ENCODE peak calls at places on chromosomes 4 and X, in seven cellular contexts. K, P, Q, R, V, G and N are unnamed samples.

GRCh38 chrX:76919761-76920160 is 492.3 kb downstream of the MAGEE1 start:
- DNase-seq in K (no peak), P (no peak), Q (no peak), R (no peak), V (no peak), G (no peak), N (no peak)

GRCh38 chrX:152895724-152896420 is 2.0 kb upstream of the ZNF185 start:
- DNase-seq in K (no peak), P (peak), Q (no peak), R (no peak), V (no peak), G (no peak), N (no peak)

GRCh38 chr4:54118850-54119589 is 19.1 kb downstream of the GSX2 start:
- DNase-seq in K (no peak), P (no peak), Q (no peak), R (no peak), V (peak), G (peak), N (no peak)

GRCh38 chrX:119989905-119990408 is 46.4 kb upstream of the NKAP start:
- DNase-seq in K (no peak), P (no peak), Q (no peak), R (no peak), V (no peak), G (no peak), N (peak)

GRCh38 chrX:11381464-11381863 is 88.3 kb downstream of the AMELX start:
- DNase-seq in K (peak), P (peak), Q (no peak), R (no peak), V (peak), G (peak), N (no peak)

GRCh38 chrX:48890934-48891401 is 6.6 kb downstream of the TIMM17B start:
- DNase-seq in K (no peak), P (no peak), Q (no peak), R (no peak), V (no peak), G (no peak), N (no peak)

GRCh38 chr4:153322791-153323190 is 21.7 kb upstream of the MND1 start:
- DNase-seq in K (no peak), P (no peak), Q (no peak), R (no peak), V (no peak), G (no peak), N (no peak)

GRCh38 chr4:108940086-108941033 is 177.5 kb upstream of the ETNPPL start:
- DNase-seq in K (no peak), P (peak), Q (no peak), R (no peak), V (no peak), G (no peak), N (no peak)

GRCh38 chrX:139784788-139785187 is 76.8 kb upstream of the MCF2 start:
- DNase-seq in K (no peak), P (no peak), Q (no peak), R (no peak), V (no peak), G (no peak), N (no peak)

GRCh38 chr4:30765022-30765421 is 44.9 kb downstream of the PCDH7 start:
- DNase-seq in K (no peak), P (no peak), Q (no peak), R (no peak), V (no peak), G (no peak), N (no peak)

GRCh38 chr4:181909368-181909767 is 333.8 kb upstream of the TENM3 start:
- DNase-seq in K (no peak), P (no peak), Q (no peak), R (no peak), V (peak), G (peak), N (no peak)

DNA sequence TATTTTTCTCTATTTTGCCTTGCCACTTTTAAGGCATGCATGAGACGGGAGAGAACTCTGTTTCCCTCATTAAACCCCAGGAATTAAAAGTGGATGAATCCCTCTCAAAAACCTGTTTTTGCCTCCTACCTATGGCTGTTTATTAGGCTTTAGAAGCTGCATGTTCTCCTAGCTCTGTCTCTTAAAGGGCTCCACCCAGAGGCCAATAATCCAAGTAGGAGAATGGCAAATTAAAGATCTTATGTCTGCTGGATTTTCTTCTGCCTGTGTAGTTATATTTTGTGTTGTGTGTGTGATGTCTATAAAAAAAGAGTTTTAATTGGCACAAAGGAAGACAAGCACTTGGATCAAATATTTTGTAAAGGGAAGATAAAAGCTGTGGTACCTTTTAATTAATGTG is 32.4 kb downstream of the MAGEC1 start:
- DNase-seq in K (no peak), P (peak), Q (no peak), R (no peak), V (peak), G (peak), N (no peak)
- TF ChIP-seq CTCF in K (no peak), P (peak), Q (no peak), R (no peak), V (no peak), G (peak), N (peak)

GRCh38 chr4:143262838-143263237 is 73.8 kb upstream of the GAB1 start:
- DNase-seq in K (no peak), P (no peak), Q (no peak), R (no peak), V (no peak), G (no peak), N (no peak)

GRCh38 chr4:143256456-143256855 is 71.7 kb downstream of the USP38 start:
- DNase-seq in K (no peak), P (peak), Q (no peak), R (no peak), V (no peak), G (no peak), N (no peak)

GRCh38 chr4:143260750-143261149 is 75.9 kb upstream of the GAB1 start:
- DNase-seq in K (no peak), P (no peak), Q (no peak), R (no peak), V (no peak), G (no peak), N (no peak)
- TF ChIP-seq CTCF in K (no peak), P (no peak), Q (no peak), R (no peak), V (no peak), G (no peak), N (no peak)

GRCh38 chrX:68683580-68683979 is 36.1 kb downstream of the STARD8 start:
- DNase-seq in K (no peak), P (no peak), Q (no peak), R (no peak), V (no peak), G (no peak), N (no peak)

GRCh38 chrX:68686684-68687045 is 39.2 kb downstream of the STARD8 start:
- DNase-seq in K (no peak), P (no peak), Q (no peak), R (no peak), V (peak), G (peak), N (no peak)

GRCh38 chrX:68684291-68684918 is 36.9 kb downstream of the STARD8 start:
- DNase-seq in K (peak), P (no peak), Q (peak), R (peak), V (peak), G (peak), N (no peak)

GRCh38 chrX:68684919-68685304 is 37.4 kb downstream of the STARD8 start:
- DNase-seq in K (no peak), P (no peak), Q (no peak), R (no peak), V (no peak), G (no peak), N (no peak)

DNA sequence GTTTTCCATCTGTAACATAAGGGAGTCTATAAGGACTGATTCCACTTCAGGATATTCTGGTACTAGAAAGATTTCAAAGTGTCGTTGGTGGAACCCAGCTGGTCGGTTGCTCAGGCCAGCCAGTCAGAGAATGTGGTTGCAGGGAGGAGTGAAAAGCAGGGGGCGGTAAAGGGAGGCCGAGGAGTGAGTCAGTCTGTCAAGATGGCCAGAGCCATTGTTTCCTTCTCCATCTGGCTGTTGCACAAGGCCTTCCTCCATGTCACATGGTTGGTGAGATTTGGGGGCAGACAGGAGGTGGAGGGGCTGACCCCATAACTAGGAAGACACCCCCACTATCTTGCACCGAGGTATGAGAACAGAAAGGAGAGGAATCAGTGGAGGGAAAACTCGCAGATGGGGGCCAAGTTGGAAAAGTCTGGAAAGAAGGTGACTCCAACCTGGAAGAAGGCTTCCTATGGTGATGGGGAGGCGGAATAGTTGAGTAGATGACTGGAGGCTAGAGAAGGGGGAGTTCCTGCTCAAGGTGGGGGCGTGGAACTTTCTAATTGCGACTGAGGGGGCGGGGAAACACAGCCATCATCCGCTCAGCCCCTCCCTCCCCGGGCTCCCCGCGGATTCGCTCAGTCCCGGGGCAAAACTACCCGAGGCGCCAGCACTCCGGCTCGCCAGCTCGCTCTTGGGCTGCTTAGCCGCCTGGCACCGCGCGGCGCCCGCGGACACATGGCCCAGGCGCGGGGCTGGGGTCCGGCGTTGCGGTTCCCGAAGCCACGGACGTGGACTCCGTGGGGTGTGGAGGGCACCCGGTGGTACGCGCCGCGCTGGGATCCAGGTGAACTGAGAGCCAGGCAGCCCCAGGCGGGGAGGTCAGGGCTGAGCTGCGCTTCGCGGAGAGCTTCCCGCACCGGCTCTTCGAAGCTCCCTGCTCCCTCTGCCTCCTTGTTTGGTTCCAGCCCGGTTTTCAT is 38.5 kb downstream of the STARD8 start:
- DNase-seq in K (no peak), P (no peak), Q (peak), R (peak), V (peak), G (peak), N (no peak)
- TF ChIP-seq CTCF in K (no peak), P (no peak), Q (no peak), R (no peak), V (peak), G (peak), N (no peak)

GRCh38 chr4:106036848-106037247 is 141.6 kb downstream of the NPNT start:
- DNase-seq in K (no peak), P (no peak), Q (no peak), R (no peak), V (no peak), G (no peak), N (no peak)
- TF ChIP-seq CTCF in K (no peak), P (no peak), Q (no peak), R (no peak), V (no peak), G (no peak), N (no peak)